ENCODE peak calls at places on chromosomes 11 and 22, in eight cellular contexts. Y is activated CD8-positive, alpha-beta memory T cell treated with anti-CD3 and anti-CD28 coated beads for 1 hour; G is psoas muscle; S is GM04503; K is natural killer cell treated with Interleukin-12 subunit alpha and Interleukin-12 subunit beta and Interleukin-15 and Interleukin-18, amount 100 ng/mL, for 72 hours; B is right lobe of liver; I is SJSA1; N is MCF 10A. W is an unnamed sample.

GRCh38 chr11:126210871-126211235 is 597 bp downstream of the RPUSD4 start:
- DNase-seq in Y (no peak), G (no peak), S (no peak), K (no peak), B (no peak), I (no peak), N (no peak), W (no peak)

GRCh38 chr11:63445720-63446119 is 45.2 kb downstream of the PLAAT5 start:
- DNase-seq in Y (no peak), G (no peak), S (peak), K (no peak), B (no peak), I (peak), N (peak), W (peak)

GRCh38 chr11:67662806-67663514 is 11.5 kb downstream of the ALDH3B2 start:
- DNase-seq in Y (no peak), G (no peak), S (no peak), K (no peak), B (no peak), I (no peak), N (no peak), W (no peak)

GRCh38 chr11:15775051-15775541 is 581.2 kb downstream of the SOX6 start:
- DNase-seq in Y (no peak), G (no peak), S (no peak), K (no peak), B (no peak), I (no peak), N (no peak), W (peak)

GRCh38 chr22:23207786-23208325 is 27.5 kb downstream of the BCR start:
- DNase-seq in Y (no peak), G (no peak), S (no peak), K (no peak), B (no peak), I (no peak), N (no peak), W (no peak)

GRCh38 chr11:89182773-89183172 is 5.1 kb downstream of the TYR start:
- DNase-seq in Y (no peak), G (no peak), S (peak), K (no peak), B (no peak), I (no peak), N (no peak), W (peak)

GRCh38 chr22:36083056-36083455 is 54.4 kb upstream of the RBFOX2 start:
- DNase-seq in Y (no peak), G (no peak), S (no peak), K (no peak), B (no peak), I (no peak), N (no peak), W (no peak)

GRCh38 chr22:26239561-26239960 is 70.3 kb downstream of the SEZ6L start:
- DNase-seq in Y (no peak), G (no peak), S (no peak), K (no peak), B (no peak), I (no peak), N (no peak), W (no peak)

GRCh38 chr11:26344647-26345046 is 12.7 kb downstream of the ANO3 start:
- DNase-seq in Y (no peak), G (no peak), S (no peak), K (no peak), B (no peak), I (no peak), N (no peak), W (no peak)

GRCh38 chr22:48700180-48700565 is 1127.5 kb downstream of the BRD1 start:
- DNase-seq in Y (no peak), G (no peak), S (no peak), K (no peak), B (no peak), I (no peak), N (no peak), W (no peak)